ENCODE peak calls at places on chromosomes 12 and 14, in eight cellular contexts. W is activated naive CD4-positive, alpha-beta T cell; R is ascending aorta; I is Ammon's horn; F is AG08396; A is upper lobe of right lung; D is DMS153; T is lung. G is an unnamed sample.

GRCh38 chr12:95326855-95327254 is 109.2 kb downstream of the VEZT start:
- DNase-seq in F (no peak), R (no peak), D (no peak), A (no peak), W (no peak), T (no peak), I (no peak), G (no peak)

GRCh38 chr14:67900188-67900587 is 80.6 kb downstream of the RAD51B start:
- DNase-seq in R (no peak), I (no peak), F (no peak), W (no peak), D (no peak), T (no peak), A (no peak), G (no peak)

GRCh38 chr12:121507245-121507644 is 73.6 kb downstream of the KDM2B start:
- DNase-seq in D (no peak), A (no peak), I (no peak), F (no peak), T (no peak), W (no peak), R (no peak), G (no peak)

GRCh38 chr12:120854804-120855203 is 49.4 kb downstream of the SPPL3 start:
- DNase-seq in T (no peak), F (no peak), R (no peak), D (no peak), W (no peak), A (no peak), I (no peak), G (no peak)

GRCh38 chr14:79411403-79412174 is 799.7 kb downstream of the DIO2 start:
- DNase-seq in R (no peak), D (no peak), I (no peak), F (no peak), W (no peak), T (no peak), A (no peak), G (no peak)

GRCh38 chr14:64220056-64220455 is 74.1 kb downstream of the ESR2 start:
- DNase-seq in F (no peak), A (no peak), D (no peak), R (peak), I (no peak), W (no peak), T (no peak), G (no peak)

GRCh38 chr14:99174920-99175319 is 97.1 kb downstream of the BCL11B start:
- DNase-seq in R (peak), D (no peak), W (no peak), F (no peak), I (no peak), T (no peak), A (no peak), G (no peak)

GRCh38 chr14:45641541-45641940 is 388.5 kb upstream of the MIS18BP1 start:
- DNase-seq in T (no peak), A (no peak), F (no peak), D (no peak), R (no peak), W (no peak), I (no peak), G (no peak)

GRCh38 chr12:123893276-123893675 is 79.4 kb downstream of the CCDC92 start:
- DNase-seq in D (no peak), R (no peak), F (no peak), T (no peak), A (no peak), I (no peak), W (no peak), G (no peak)

GRCh38 chr12:78764913-78765312 is 99.7 kb upstream of the SYT1 start:
- DNase-seq in W (no peak), T (no peak), A (no peak), F (no peak), D (no peak), R (no peak), I (no peak), G (no peak)

GRCh38 chr12:105995986-105996385 is 142.8 kb downstream of the NUAK1 start:
- DNase-seq in W (no peak), A (no peak), R (no peak), I (no peak), F (no peak), T (no peak), D (no peak), G (peak)

GRCh38 chr12:103807561-103808238 is 33.3 kb downstream of the NT5DC3 start:
- DNase-seq in W (no peak), A (no peak), I (no peak), F (no peak), R (no peak), D (no peak), T (no peak), G (no peak)

GRCh38 chr14:92513204-92513965 is at the start of gene RIN3:
- DNase-seq in D (no peak), A (peak), T (peak), F (peak), W (peak), R (peak), I (no peak), G (peak)

GRCh38 chr14:102042699-102043098 is 44.1 kb downstream of the HSP90AA1 start:
- DNase-seq in W (no peak), R (no peak), D (no peak), I (no peak), T (no peak), F (no peak), A (no peak), G (no peak)

GRCh38 chr12:120041386-120042231 is 52.6 kb downstream of the BICDL1 start:
- DNase-seq in T (no peak), I (no peak), F (no peak), R (no peak), A (no peak), W (peak), D (no peak), G (no peak)

GRCh38 chr14:73458219-73458976 is at the start of gene NUMB:
- DNase-seq in A (peak), T (peak), R (peak), W (peak), I (peak), D (peak), F (peak), G (peak)

GRCh38 chr12:123762715-123763052 is 583 bp downstream of the DNAH10 start:
- DNase-seq in I (no peak), T (no peak), D (no peak), A (no peak), F (no peak), R (no peak), W (no peak), G (no peak)

GRCh38 chr14:51094282-51094821 is 553 bp downstream of the TRIM9 start:
- DNase-seq in T (no peak), A (peak), D (no peak), W (peak), I (peak), R (no peak), F (no peak), G (no peak)

GRCh38 chr14:91352101-91352500 is 65.5 kb downstream of the CCDC88C start:
- DNase-seq in F (peak), D (no peak), R (no peak), A (peak), I (no peak), T (peak), W (no peak), G (no peak)

GRCh38 chr14:46344327-46344937 is 307.1 kb downstream of the RPL10L start:
- DNase-seq in I (peak), A (no peak), F (no peak), R (no peak), T (no peak), W (no peak), D (no peak), G (no peak)

GRCh38 chr14:99351166-99352007 is 79.4 kb upstream of the BCL11B start:
- DNase-seq in T (no peak), D (no peak), W (no peak), R (no peak), I (no peak), F (no peak), A (peak), G (no peak)